ENCODE peak calls at places on chromosome 15, in ten cellular contexts. V is AG04450; R is HT1080; G is stimulated activated CD4-positive, alpha-beta T cell treated with anti-CD3 and anti-CD28 coated beads, Interleukin-15, amount 100 ng/mL, for 1 hour; X is uterus; J is HTR-8/SVneo; W is fibroblast of the conjunctiva; C is GM03348; O is occipital lobe; N is BJ. A is an unnamed sample.
A peak's percentile ranks its signal among the peaks of the same experiment; 100 is the strongest.

GRCh38 chr15:66873856-66874255 is 171.8 kb downstream of the SMAD6 start:
- DNase-seq in V (no peak), R (no peak), G (no peak), X (no peak), J (no peak), W (no peak), C (no peak), O (no peak), N (no peak), A (no peak)

GRCh38 chr15:100731259-100732156 is 129.1 kb downstream of the ASB7 start:
- DNase-seq in V (no peak), R (no peak), G (no peak), X (no peak), J (peak; percentile 30), W (no peak), C (no peak), O (no peak), N (peak; percentile 60), A (peak; percentile 37)

GRCh38 chr15:56243774-56244236 is at the start of gene RFX7:
- DNase-seq in V (peak; percentile 26), R (no peak), G (peak; percentile 63), X (peak; percentile 62), J (peak; percentile 54), W (peak; percentile 44), C (peak; percentile 95), O (peak; percentile 59), N (no peak), A (no peak)

GRCh38 chr15:78035861-78036476 is 41.5 kb downstream of the TBC1D2B start:
- DNase-seq in V (no peak), R (no peak), G (no peak), X (no peak), J (no peak), W (no peak), C (no peak), O (no peak), N (no peak), A (no peak)

GRCh38 chr15:100596792-100597191 is 5.2 kb downstream of the LINS1 start:
- DNase-seq in V (no peak), R (no peak), G (peak; percentile 91), X (no peak), J (no peak), W (no peak), C (no peak), O (no peak), N (no peak), A (no peak)

GRCh38 chr15:76152197-76152596 is 92.4 kb downstream of the TMEM266 start:
- DNase-seq in V (no peak), R (no peak), G (no peak), X (no peak), J (no peak), W (no peak), C (no peak), O (no peak), N (no peak), A (no peak)

GRCh38 chr15:99969261-99969960 is 236.2 kb upstream of the LYSMD4 start:
- DNase-seq in V (no peak), R (no peak), G (no peak), X (no peak), J (no peak), W (no peak), C (no peak), O (no peak), N (no peak), A (no peak)

GRCh38 chr15:76903251-76903681 is 1.9 kb downstream of the SCAPER start:
- DNase-seq in V (peak; percentile 26), R (peak; percentile 44), G (no peak), X (no peak), J (peak; percentile 24), W (no peak), C (peak; percentile 12), O (no peak), N (peak; percentile 7), A (peak; percentile 15)

GRCh38 chr15:32701863-32702262 is 15.9 kb upstream of the GREM1 start:
- DNase-seq in V (no peak), R (peak; percentile 29), G (no peak), X (no peak), J (no peak), W (no peak), C (no peak), O (no peak), N (no peak), A (no peak)

GRCh38 chr15:91018178-91018577 is 4.2 kb downstream of the VPS33B start:
- DNase-seq in V (no peak), R (no peak), G (no peak), X (no peak), J (no peak), W (no peak), C (no peak), O (no peak), N (no peak), A (no peak)

GRCh38 chr15:94177112-94177511 is 54.2 kb upstream of the MCTP2 start:
- DNase-seq in V (peak; percentile 6), R (peak; percentile 3), G (no peak), X (no peak), J (no peak), W (no peak), C (no peak), O (no peak), N (no peak), A (no peak)

GRCh38 chr15:90315276-90315982 is 36.7 kb upstream of the ZNF774 start:
- DNase-seq in V (no peak), R (peak; percentile 50), G (no peak), X (peak; percentile 97), J (peak; percentile 38), W (peak; percentile 6), C (peak; percentile 68), O (no peak), N (peak; percentile 44), A (peak; percentile 83)

GRCh38 chr15:48352474-48353072 is 21.3 kb downstream of the DUT start:
- DNase-seq in V (no peak), R (peak; percentile 55), G (no peak), X (peak; percentile 55), J (peak; percentile 64), W (peak; percentile 58), C (no peak), O (no peak), N (no peak), A (no peak)

GRCh38 chr15:56678562-56678961 is 54.7 kb downstream of the ZNF280D start:
- DNase-seq in V (no peak), R (no peak), G (no peak), X (no peak), J (no peak), W (no peak), C (no peak), O (no peak), N (no peak), A (no peak)

A was measured in GM04503.